ENCODE peak calls at places on chromosomes 3 and 15, in six cellular contexts. R is psoas muscle, Q is lung, W is right atrium auricular region, T is fibroblast of lung, G is stomach. F is an unnamed sample.
A peak's percentile ranks its signal among the peaks of the same experiment; 100 is the strongest.

GRCh38 chr3:162738778-162739177 is 1242.2 kb downstream of the OTOL1 start:
- DNase-seq in T (peak; percentile 21), R (no peak), G (no peak), W (no peak), Q (no peak), F (no peak)

GRCh38 chr3:62837145-62837787 is 38.0 kb downstream of the CADPS start:
- DNase-seq in G (no peak), R (no peak), W (no peak), Q (no peak), T (no peak), F (no peak)

GRCh38 chr3:43872301-43872700 is 181.6 kb downstream of the ABHD5 start:
- DNase-seq in R (no peak), T (peak; percentile 90), Q (no peak), G (no peak), W (peak; percentile 55), F (no peak)

GRCh38 chr15:85318048-85318731 is 62.2 kb upstream of the AKAP13 start:
- DNase-seq in R (no peak), Q (no peak), W (no peak), G (peak; percentile 38), T (peak; percentile 92), F (no peak)

GRCh38 chr3:121482651-121483050 is 63.1 kb downstream of the POLQ start:
- DNase-seq in Q (no peak), T (peak; percentile 85), W (no peak), G (no peak), R (no peak), F (no peak)

GRCh38 chr15:33586791-33587697 is 276.3 kb downstream of the RYR3 start:
- DNase-seq in W (no peak), Q (no peak), R (no peak), G (no peak), T (no peak), F (no peak)

GRCh38 chr15:99104788-99105515 is at the start of gene SYNM:
- DNase-seq in G (peak; percentile 67), R (peak; percentile 86), W (peak; percentile 77), T (peak; percentile 63), Q (peak; percentile 51), F (peak; percentile 63)

GRCh38 chr3:160374472-160374871 is 24.6 kb downstream of the IFT80 start:
- DNase-seq in R (no peak), G (no peak), Q (no peak), T (peak; percentile 36), W (no peak), F (no peak)

GRCh38 chr3:16940769-16941683 is 56.3 kb downstream of the PLCL2 start:
- DNase-seq in R (no peak), W (no peak), G (no peak), T (no peak), Q (no peak), F (no peak)

GRCh38 chr3:62070891-62071290 is 302.5 kb downstream of the FEZF2 start:
- DNase-seq in Q (no peak), W (no peak), T (no peak), G (no peak), R (no peak), F (no peak)

GRCh38 chr3:23314981-23315805 is 112.1 kb downstream of the UBE2E2 start:
- DNase-seq in R (no peak), T (peak; percentile 42), W (no peak), Q (no peak), G (no peak), F (no peak)

GRCh38 chr15:62138124-62138523 is 27.0 kb downstream of the C2CD4B start:
- DNase-seq in Q (no peak), W (no peak), T (peak; percentile 92), G (no peak), R (no peak), F (no peak)

GRCh38 chr3:10519236-10519635 is 13.8 kb upstream of the ATP2B2 start:
- DNase-seq in G (peak; percentile 8), T (peak; percentile 36), W (no peak), R (no peak), Q (no peak), F (no peak)

GRCh38 chr15:93384886-93385285 is 295.9 kb upstream of the RGMA start:
- DNase-seq in T (no peak), G (no peak), R (no peak), W (no peak), Q (no peak), F (no peak)
- H3K36me3 ChIP-seq in T (no peaks in the 10 kb centered on the region), G (no peaks in the 10 kb centered on the region), R (no peaks in the 10 kb centered on the region), W (no peaks in the 10 kb centered on the region), Q (no peaks in the 10 kb centered on the region), F (no peaks in the 10 kb centered on the region)

DNA sequence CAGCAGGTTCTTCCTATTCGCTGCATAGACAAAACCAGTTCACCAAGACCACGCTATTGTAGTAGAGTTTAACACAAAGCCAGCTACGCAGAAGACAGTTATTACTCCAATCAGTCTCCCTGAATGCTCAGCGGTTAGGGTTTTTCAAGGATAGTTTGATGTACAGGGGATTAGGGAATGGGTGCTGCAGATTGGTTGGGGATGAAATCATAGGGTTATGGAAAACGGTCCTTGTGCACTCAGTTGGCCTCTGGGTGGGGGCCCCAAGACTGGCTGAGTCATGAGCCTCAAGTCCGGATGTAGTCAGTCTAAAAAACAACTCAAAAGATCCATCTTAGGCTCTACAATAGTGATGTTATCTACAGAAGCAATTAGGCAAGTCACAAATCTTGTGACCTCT is 57.5 kb downstream of the LIPC start:
- DNase-seq in T (no peak), Q (no peak), R (no peak), W (no peak), G (no peak), F (no peak)
- H3K9me3 ChIP-seq in T (no peaks in the 10 kb centered on the region), Q (no peaks in the 10 kb centered on the region), R (peaks cover 5% of the 10 kb centered on the region), W (peaks cover 12% of the 10 kb centered on the region), G (peaks cover 12% of the 10 kb centered on the region), F (no peaks in the 10 kb centered on the region)

GRCh38 chr3:114155370-114155821 is 23.5 kb downstream of the DRD3 start:
- DNase-seq in R (no peak), T (peak; percentile 16), W (no peak), Q (no peak), G (no peak), F (no peak)

GRCh38 chr3:114151091-114151490 is 27.8 kb downstream of the DRD3 start:
- DNase-seq in G (no peak), Q (no peak), W (no peak), T (no peak), R (no peak), F (no peak)

GRCh38 chr3:114157321-114157720 is 21.5 kb downstream of the DRD3 start:
- DNase-seq in T (no peak), R (no peak), G (no peak), Q (no peak), W (no peak), F (no peak)

GRCh38 chr3:114152519-114153151 is 26.2 kb downstream of the DRD3 start:
- DNase-seq in W (peak; percentile 74), T (peak; percentile 78), G (peak; percentile 75), Q (peak; percentile 73), R (peak; percentile 68), F (peak; percentile 53)

GRCh38 chr3:114154321-114154821 is 24.5 kb downstream of the DRD3 start:
- DNase-seq in Q (no peak), G (no peak), W (no peak), T (no peak), R (no peak), F (no peak)
- H3K4me1 ChIP-seq in Q (no peaks in the 10 kb centered on the region), G (peaks cover 10% of the 10 kb centered on the region), W (peaks cover 8% of the 10 kb centered on the region), T (no peaks in the 10 kb centered on the region), R (peaks cover 7% of the 10 kb centered on the region), F (no peaks in the 10 kb centered on the region)

GRCh38 chr3:141539441-141540187 is 52.8 kb downstream of the RASA2 start:
- DNase-seq in W (no peak), R (no peak), T (peak; percentile 69), G (no peak), Q (no peak), F (no peak)
- H3K36me3 ChIP-seq in W (no peaks in the 10 kb centered on the region), R (no peaks in the 10 kb centered on the region), T (no peaks in the 10 kb centered on the region), G (peaks cover 30% of the 10 kb centered on the region), Q (peaks cover 4% of the 10 kb centered on the region), F (no peaks in the 10 kb centered on the region)

GRCh38 chr15:75142499-75142898 is 59.2 kb upstream of the C15orf39 start:
- DNase-seq in G (no peak), Q (no peak), W (no peak), R (no peak), T (no peak), F (no peak)
- H3K9me3 ChIP-seq in G (peaks cover 66% of the 10 kb centered on the region), Q (peaks cover 6% of the 10 kb centered on the region), W (peaks cover 52% of the 10 kb centered on the region), R (peaks cover 21% of the 10 kb centered on the region), T (peaks cover 5% of the 10 kb centered on the region), F (no peaks in the 10 kb centered on the region)